ENCODE peak calls at places on chromosomes 1 and 21, in five cellular contexts. D, I, J, C and H are unnamed samples.
A peak's percentile ranks its signal among the peaks of the same experiment; 100 is the strongest.

GRCh38 chr1:12477936-12478611 is 139.9 kb downstream of the DHRS3 start:
- DNase-seq in D (no peak), I (peak; percentile 67), C (peak; percentile 88), J (no peak), H (peak; percentile 97)

GRCh38 chr1:39489567-39490239 is 1.7 kb upstream of the BMP8A start:
- DNase-seq in I (no peak), C (no peak), J (no peak), D (no peak), H (no peak)

GRCh38 chr1:202880961-202881460 is 7.9 kb downstream of the RABIF start:
- DNase-seq in D (no peak), I (no peak), J (no peak), C (no peak), H (no peak)

GRCh38 chr21:44892536-44893277 is 19.2 kb upstream of the PTTG1IP start:
- DNase-seq in I (peak; percentile 57), J (peak; percentile 88), C (peak; percentile 85), D (peak; percentile 68), H (no peak)

GRCh38 chr1:160499631-160500030 is 23.4 kb downstream of the SLAMF6 start:
- DNase-seq in C (no peak), J (no peak), D (no peak), I (no peak), H (no peak)

GRCh38 chr1:13828454-13829151 is 128.6 kb downstream of the PRDM2 start:
- DNase-seq in D (no peak), I (no peak), C (no peak), J (no peak), H (no peak)

GRCh38 chr1:54384471-54384870 is 21.7 kb downstream of the SSBP3 start:
- DNase-seq in D (no peak), J (no peak), C (no peak), I (no peak), H (no peak)

GRCh38 chr1:65084068-65084467 is 63.9 kb upstream of the AK4 start:
- DNase-seq in C (no peak), I (no peak), D (no peak), J (no peak), H (no peak)

GRCh38 chr1:27568247-27569087 is 35.5 kb downstream of the AHDC1 start:
- DNase-seq in I (peak; percentile 98), C (peak; percentile 97), D (peak; percentile 94), J (peak; percentile 96), H (peak; percentile 69)

GRCh38 chr1:72485786-72486185 is 203.4 kb upstream of the NEGR1 start:
- DNase-seq in J (no peak), D (no peak), I (no peak), C (no peak), H (peak; percentile 8)

GRCh38 chr1:232937741-232938375 is 12.6 kb upstream of the NTPCR start:
- DNase-seq in I (no peak), J (no peak), C (no peak), D (no peak), H (no peak)

GRCh38 chr1:67566803-67567202 is 118.2 kb upstream of the GADD45A start:
- DNase-seq in D (no peak), C (no peak), J (no peak), I (no peak), H (no peak)

GRCh38 chr1:178283409-178283808 is 189.5 kb downstream of the RASAL2 start:
- DNase-seq in C (no peak), J (no peak), D (no peak), I (peak; percentile 8), H (no peak)

GRCh38 chr1:211925016-211925415 is 94.5 kb upstream of the LPGAT1 start:
- DNase-seq in D (no peak), J (no peak), C (no peak), I (no peak), H (no peak)

GRCh38 chr1:43466403-43466802 is 12.7 kb upstream of the HYI start:
- DNase-seq in D (no peak), C (no peak), J (no peak), I (no peak), H (no peak)

GRCh38 chr1:202150187-202150586 is 5.7 kb upstream of the ARL8A start:
- DNase-seq in D (no peak), I (no peak), J (no peak), C (no peak), H (no peak)

GRCh38 chr1:24109166-24109483 is 2.8 kb downstream of the MYOM3 start:
- DNase-seq in J (no peak), D (no peak), I (no peak), C (no peak), H (no peak)

GRCh38 chr1:231667883-231668506 is 41.4 kb downstream of the DISC1 start:
- DNase-seq in D (no peak), J (no peak), C (no peak), I (no peak), H (no peak)

GRCh38 chr1:201105688-201106087 is 6.5 kb downstream of the CACNA1S start:
- DNase-seq in J (no peak), C (no peak), D (no peak), I (no peak), H (no peak)

GRCh38 chr1:70003509-70003908 is 201.9 kb downstream of the LRRC40 start:
- DNase-seq in I (no peak), D (no peak), J (no peak), C (no peak), H (no peak)

GRCh38 chr1:156894711-156895407 is 1.3 kb downstream of the PEAR1 start:
- DNase-seq in I (no peak), C (peak; percentile 71), J (no peak), D (no peak), H (no peak)

GRCh38 chr1:36446261-36446660 is 4.0 kb downstream of the OSCP1 start:
- DNase-seq in I (no peak), J (no peak), D (no peak), C (no peak), H (no peak)